ENCODE peak calls at places on chromosome 11, in six cellular contexts. J is IMR-90, R is mesenchymal stem cell, D is trophoblast cell, W is neuronal stem cell, O is H1. T is an unnamed sample.

GRCh38 chr11:77053217-77054013 is 13.4 kb upstream of the CAPN5 start:
- DNase-seq in J (no peak), R (no peak), D (no peak), W (no peak), O (no peak), T (no peak)

GRCh38 chr11:62705880-62706831 is 1.1 kb downstream of the BSCL2 start:
- DNase-seq in J (peak; percentile 91), R (peak; percentile 95), D (peak; percentile 98), W (peak; percentile 94), O (peak; percentile 82), T (peak; percentile 95)

GRCh38 chr11:11243790-11244469 is 109.1 kb downstream of the CSNK2A3 start:
- DNase-seq in J (no peak), R (peak; percentile 85), D (peak; percentile 45), W (peak; percentile 68), O (no peak), T (peak; percentile 72)

GRCh38 chr11:123103326-123103980 is 41.5 kb upstream of the HSPA8 start:
- DNase-seq in J (peak; percentile 75), R (peak; percentile 77), D (peak; percentile 75), W (peak; percentile 41), O (no peak), T (no peak)

GRCh38 chr11:109798521-109798920 is 294.7 kb upstream of the ZC3H12C start:
- DNase-seq in J (peak; percentile 5), R (peak; percentile 52), D (no peak), W (no peak), O (no peak), T (no peak)

GRCh38 chr11:124961972-124962609 is 8.1 kb downstream of the CCDC15 start:
- DNase-seq in J (peak; percentile 85), R (peak; percentile 85), D (peak; percentile 86), W (peak; percentile 49), O (no peak), T (no peak)

GRCh38 chr11:92222701-92223100 is 1.9 kb upstream of the FAT3 start:
- DNase-seq in J (no peak), R (no peak), D (no peak), W (no peak), O (no peak), T (no peak)

GRCh38 chr11:6604081-6604626 is 580 bp downstream of the ILK start:
- DNase-seq in J (peak; percentile 70), R (peak; percentile 88), D (peak; percentile 51), W (peak; percentile 43), O (no peak), T (peak; percentile 49)

GRCh38 chr11:59753650-59754493 is 1.3 kb upstream of the STX3 start:
- DNase-seq in J (peak; percentile 63), R (peak; percentile 83), D (peak; percentile 89), W (peak; percentile 80), O (no peak), T (peak; percentile 80)

GRCh38 chr11:73854680-73855079 is 22.0 kb downstream of the COA4 start:
- DNase-seq in J (peak; percentile 59), R (peak; percentile 22), D (peak; percentile 89), W (no peak), O (no peak), T (no peak)

GRCh38 chr11:116991491-116991890 is 106.7 kb downstream of the SIK3 start:
- DNase-seq in J (no peak), R (no peak), D (no peak), W (no peak), O (no peak), T (no peak)

GRCh38 chr11:116989184-116989583 is 109.0 kb downstream of the SIK3 start:
- DNase-seq in J (no peak), R (no peak), D (no peak), W (no peak), O (no peak), T (no peak)

GRCh38 chr11:116993599-116993998 is 104.6 kb downstream of the SIK3 start:
- DNase-seq in J (no peak), R (peak; percentile 59), D (peak; percentile 38), W (peak; percentile 52), O (no peak), T (no peak)

GRCh38 chr11:116990061-116990473 is 108.2 kb downstream of the SIK3 start:
- DNase-seq in J (peak; percentile 92), R (peak; percentile 25), D (no peak), W (no peak), O (no peak), T (no peak)

DNA sequence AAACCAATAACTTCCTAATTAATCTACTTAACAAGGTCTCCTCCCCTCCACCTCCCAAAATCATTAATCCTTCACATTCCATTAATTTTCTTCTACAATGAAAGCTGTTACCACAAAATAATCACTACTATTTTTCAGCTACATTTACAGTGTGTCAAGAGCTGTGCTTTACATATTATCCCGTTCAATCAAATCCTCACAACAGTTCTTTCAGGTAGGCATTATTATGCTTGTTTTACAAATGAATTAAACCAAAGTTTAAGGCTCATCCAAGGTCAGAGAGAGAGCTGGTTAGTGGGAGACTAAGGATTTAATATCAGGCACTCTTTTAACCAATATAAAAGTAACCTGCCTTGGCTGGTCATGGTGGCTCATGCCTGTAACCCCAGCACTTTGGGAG is 107.4 kb downstream of the SIK3 start:
- DNase-seq in J (no peak), R (no peak), D (no peak), W (no peak), O (no peak), T (no peak)
- H3K14ac ChIP-seq in J (no peak overlapping the region), R (no peak overlapping the region), D (no peak overlapping the region), W (no peak overlapping the region), O (no peak overlapping the region), T (no peak overlapping the region)

GRCh38 chr11:64342869-64343739 is 3.1 kb downstream of the CCDC88B start:
- DNase-seq in J (no peak), R (no peak), D (no peak), W (no peak), O (no peak), T (peak; percentile 64)

GRCh38 chr11:64341429-64341828 is 1.4 kb downstream of the CCDC88B start:
- DNase-seq in J (no peak), R (no peak), D (no peak), W (no peak), O (no peak), T (no peak)

GRCh38 chr11:64343740-64344133 is 3.7 kb downstream of the CCDC88B start:
- DNase-seq in J (no peak), R (no peak), D (peak; percentile 32), W (no peak), O (no peak), T (peak; percentile 64)

GRCh38 chr11:64340671-64341335 is 799 bp downstream of the CCDC88B start:
- DNase-seq in J (no peak), R (no peak), D (no peak), W (peak; percentile 62), O (no peak), T (peak; percentile 93)

GRCh38 chr11:64341851-64342791 is 2.1 kb downstream of the CCDC88B start:
- DNase-seq in J (peak; percentile 81), R (peak; percentile 88), D (peak; percentile 94), W (peak; percentile 80), O (peak; percentile 86), T (peak; percentile 96)
- H2AFZ ChIP-seq in J (peak overlapping the region; percentile 97), R (peak overlapping the region; percentile 73), D (peak overlapping the region; percentile 81), W (peak overlapping the region; percentile 92), O (no peak overlapping the region), T (no peak overlapping the region)

DNA sequence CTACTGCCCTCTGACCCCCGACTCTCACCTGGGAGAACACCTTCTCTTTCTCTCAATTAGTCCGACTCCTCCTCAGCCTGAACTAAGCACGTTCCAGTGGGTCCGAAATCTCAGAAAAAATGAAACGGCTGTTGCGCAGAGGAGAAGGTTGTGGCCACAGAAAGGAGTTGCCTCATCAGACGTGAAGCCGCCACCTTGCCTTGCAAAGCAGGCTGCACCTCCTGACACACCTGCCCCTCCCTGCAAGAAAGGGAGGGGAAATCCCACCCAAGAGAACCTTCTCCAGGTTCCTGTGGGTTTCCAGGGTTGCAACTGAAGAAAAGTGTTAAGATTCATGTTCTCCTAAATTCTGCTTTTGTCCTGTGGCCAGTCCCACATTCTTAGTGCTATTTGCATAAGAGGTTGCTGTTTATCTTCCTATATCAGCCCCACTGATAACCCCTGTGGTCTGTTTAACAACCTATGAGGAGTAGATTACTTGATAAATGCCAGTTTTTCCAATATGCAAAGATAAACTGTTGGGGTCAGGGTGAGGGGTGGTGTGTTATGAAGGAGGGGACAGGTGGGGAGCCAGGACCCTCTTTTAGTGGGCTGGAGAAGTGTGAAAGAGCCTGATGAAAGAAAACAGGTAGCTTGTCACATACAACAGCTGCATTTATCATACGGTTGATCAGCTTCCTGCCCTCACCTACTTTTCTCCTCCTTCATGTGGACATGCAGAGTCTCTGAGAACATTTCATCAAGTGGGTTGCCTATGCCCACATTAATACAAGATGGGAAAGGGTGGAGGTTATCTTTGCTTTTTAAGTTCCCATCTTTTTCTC is 18.2 kb downstream of the ZBTB16 start:
- DNase-seq in J (no peak), R (no peak), D (no peak), W (no peak), O (no peak), T (no peak)
- H3K14ac ChIP-seq in J (no peak overlapping the region), R (no peak overlapping the region), D (no peak overlapping the region), W (no peak overlapping the region), O (no peak overlapping the region), T (no peak overlapping the region)

GRCh38 chr11:75487366-75487765 is 38.4 kb downstream of the GDPD5 start:
- DNase-seq in J (no peak), R (no peak), D (no peak), W (no peak), O (no peak), T (no peak)
- H2AFZ ChIP-seq in J (no peak overlapping the region), R (no peak overlapping the region), D (no peak overlapping the region), W (no peak overlapping the region), O (no peak overlapping the region), T (no peak overlapping the region)

GRCh38 chr11:68567553-68567952 is 107.0 kb downstream of the PPP6R3 start:
- DNase-seq in J (no peak), R (no peak), D (no peak), W (no peak), O (no peak), T (no peak)
- H3K14ac ChIP-seq in J (no peak overlapping the region), R (no peak overlapping the region), D (no peak overlapping the region), W (no peak overlapping the region), O (no peak overlapping the region), T (no peak overlapping the region)

DNA sequence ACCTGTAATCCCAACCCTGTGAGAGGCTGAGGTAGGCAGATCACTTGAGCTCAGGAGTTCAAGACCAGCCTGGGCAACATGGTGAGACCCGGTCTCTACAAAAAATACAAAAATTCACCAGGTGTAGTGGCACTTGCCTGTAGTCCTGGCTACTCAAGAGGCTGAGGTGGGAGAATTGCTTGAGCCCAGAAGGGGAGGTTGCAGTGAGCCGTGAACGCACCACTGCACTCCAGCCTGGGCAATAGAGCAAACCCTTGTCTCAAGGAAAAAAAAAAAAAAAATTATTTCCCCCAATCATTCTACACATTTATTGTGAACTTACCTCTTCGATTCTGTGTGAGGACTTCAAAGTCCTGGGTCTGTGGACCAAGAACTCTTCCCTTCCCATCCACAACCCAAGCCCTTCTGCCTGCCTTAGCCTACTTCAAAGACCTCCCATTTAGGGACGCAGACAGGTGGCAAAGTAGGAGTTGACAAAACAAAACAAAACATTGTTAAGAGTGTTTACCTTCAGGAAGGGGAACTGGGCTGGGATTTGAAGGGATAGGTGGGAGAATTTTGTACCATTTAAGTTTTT is 3.8 kb upstream of the WEE1 start:
- DNase-seq in J (no peak), R (no peak), D (no peak), W (no peak), O (no peak), T (no peak)
- H2AFZ ChIP-seq in J (peak overlapping the region; percentile 76), R (no peak overlapping the region), D (peak overlapping the region; percentile 48), W (peak overlapping the region; percentile 65), O (no peak overlapping the region), T (no peak overlapping the region)

T was measured in H9.